ENCODE peak calls at places on chromosomes 2 and 18, in eight cellular contexts. P, C, U, R, M, W, E and O are unnamed samples.

GRCh38 chr2:9552491-9553178 is 3.0 kb downstream of the ADAM17 start:
- DNase-seq in R (no peak), M (no peak), U (no peak), W (no peak), E (no peak), C (peak; percentile 78), P (no peak), O (no peak)

GRCh38 chr2:203002054-203002821 is 12.4 kb upstream of the NBEAL1 start:
- DNase-seq in R (no peak), C (peak; percentile 24), W (no peak), P (no peak), E (no peak), U (no peak), M (no peak), O (no peak)

GRCh38 chr2:127025357-127026062 is 81.4 kb downstream of the BIN1 start:
- DNase-seq in U (peak; percentile 48), W (no peak), R (no peak), C (peak; percentile 90), M (peak; percentile 63), P (no peak), E (peak; percentile 59), O (no peak)

GRCh38 chr2:38090928-38091327 is 15.0 kb upstream of the CYP1B1 start:
- DNase-seq in R (no peak), W (no peak), U (no peak), M (no peak), P (no peak), E (no peak), C (no peak), O (no peak)

GRCh38 chr2:119196301-119197124 is 27.1 kb upstream of the STEAP3 start:
- DNase-seq in E (no peak), P (no peak), C (no peak), R (no peak), U (no peak), W (no peak), M (no peak), O (no peak)

GRCh38 chr2:9255416-9255815 is 48.8 kb downstream of the ASAP2 start:
- DNase-seq in C (no peak), W (no peak), R (no peak), P (no peak), U (no peak), M (no peak), E (no peak), O (no peak)

GRCh38 chr2:191148766-191149165 is 2.0 kb downstream of the STAT4 start:
- DNase-seq in W (no peak), P (no peak), R (no peak), M (no peak), U (no peak), E (no peak), C (no peak), O (no peak)

GRCh38 chr18:79511271-79511670 is 115.5 kb downstream of the NFATC1 start:
- DNase-seq in U (peak; percentile 20), R (no peak), M (peak; percentile 6), C (no peak), W (peak; percentile 28), P (no peak), E (peak; percentile 15), O (no peak)

GRCh38 chr18:13223341-13224148 is 5.0 kb downstream of the LDLRAD4 start:
- DNase-seq in R (no peak), W (no peak), E (no peak), M (no peak), U (no peak), P (no peak), C (no peak), O (peak; percentile 86)

GRCh38 chr2:151287513-151288250 is 1.8 kb downstream of the NMI start:
- DNase-seq in M (no peak), R (no peak), W (no peak), P (no peak), E (no peak), U (no peak), C (no peak), O (no peak)
- TF ChIP-seq POLR2A in M (no peak), R (no peak), W (no peak), P (no peak), E (no peak), U (no peak), C (no peak), O (no peak)

DNA sequence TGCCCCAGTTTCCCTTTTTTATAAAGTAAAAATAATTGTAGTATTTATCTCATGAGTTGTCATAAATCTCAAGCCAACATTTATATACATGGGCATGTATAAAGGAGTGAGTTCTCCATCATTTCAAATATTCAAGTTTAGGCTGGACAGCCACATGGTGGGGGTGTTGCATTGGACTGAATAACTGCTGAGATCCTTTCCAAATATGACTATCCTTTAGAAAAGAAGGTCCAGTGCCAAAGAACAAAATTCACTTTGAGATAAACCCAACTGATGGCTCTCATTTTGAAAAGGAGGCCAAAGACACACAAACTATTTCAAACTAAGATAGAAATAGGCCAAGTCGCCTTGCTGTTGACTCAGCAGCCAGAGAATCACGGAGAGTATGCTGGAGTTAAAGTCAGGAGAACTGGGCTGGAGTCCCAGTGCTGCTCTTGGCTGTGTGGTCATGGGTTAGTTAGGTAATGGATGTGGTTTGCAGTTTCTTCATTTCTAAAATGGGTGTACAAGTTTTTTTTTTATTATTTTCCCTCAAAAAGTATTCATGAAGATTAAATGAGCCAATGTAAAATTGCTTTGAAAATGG is 204.4 kb upstream of the LRATD1 start:
- DNase-seq in C (no peak), W (no peak), R (peak; percentile 19), E (no peak), P (no peak), M (peak; percentile 12), U (no peak), O (peak; percentile 41)
- TF ChIP-seq CTCF in C (no peak), W (peak; percentile 16), R (no peak), E (peak; percentile 39), P (no peak), M (peak; percentile 16), U (no peak), O (no peak)

GRCh38 chr2:27493948-27494283 is 1.1 kb downstream of the FNDC4 start:
- DNase-seq in E (no peak), M (no peak), W (no peak), C (no peak), U (no peak), R (no peak), P (no peak), O (peak; percentile 82)

GRCh38 chr2:27489118-27489497 is 435 bp downstream of the IFT172 start:
- DNase-seq in R (no peak), W (no peak), U (peak; percentile 26), M (no peak), P (no peak), E (no peak), C (peak; percentile 46), O (no peak)

GRCh38 chr2:27492557-27492956 is 2.4 kb downstream of the FNDC4 start:
- DNase-seq in M (peak; percentile 25), C (no peak), E (no peak), P (no peak), R (no peak), U (no peak), W (no peak), O (peak; percentile 58)

GRCh38 chr2:27485496-27485895 is 4.0 kb downstream of the IFT172 start:
- DNase-seq in R (no peak), W (no peak), M (no peak), P (no peak), U (no peak), C (no peak), E (no peak), O (no peak)

DNA sequence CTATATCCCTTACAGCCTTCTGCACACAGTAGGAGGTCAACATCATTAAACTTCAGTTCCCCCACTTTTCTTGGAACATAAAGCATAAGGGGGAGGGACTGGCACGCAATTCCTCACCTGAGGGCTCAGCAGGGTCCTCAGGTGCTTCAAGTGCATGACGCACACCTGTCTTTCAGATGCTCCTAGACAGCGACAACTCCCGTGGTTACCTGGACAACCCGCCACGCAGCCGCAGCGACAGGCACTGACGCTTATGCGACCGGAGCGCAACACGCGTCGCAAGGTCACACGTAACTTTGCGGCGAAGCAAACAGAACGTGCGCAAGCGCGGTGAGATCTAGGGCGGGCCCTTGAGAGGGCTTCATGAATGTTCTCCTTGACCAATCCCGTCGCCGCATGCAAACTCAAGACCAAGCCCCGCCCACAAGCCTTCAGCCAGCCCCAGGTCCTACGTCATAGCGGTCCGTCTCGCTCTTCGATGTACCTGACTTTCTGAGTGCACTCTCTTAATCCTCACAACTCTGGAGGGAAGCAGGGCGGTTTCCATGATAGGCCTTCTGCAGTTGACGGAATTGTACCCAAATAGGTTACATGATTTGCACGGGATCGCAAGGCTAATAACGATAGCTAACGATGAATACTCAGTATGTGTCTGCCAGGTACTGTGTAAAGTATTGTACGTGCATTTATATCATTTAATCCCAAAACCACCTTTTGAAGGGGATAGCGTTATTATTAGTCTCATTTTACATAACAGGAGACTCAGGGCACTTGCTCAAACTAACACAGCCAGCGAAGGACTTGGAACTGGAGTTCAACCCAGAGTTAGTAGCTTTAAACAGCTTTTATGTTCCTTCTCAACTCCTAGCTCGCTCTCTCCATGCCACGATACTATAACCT is at the start of gene IFT172:
- DNase-seq in C (peak; percentile 100), W (peak; percentile 100), U (peak; percentile 98), E (peak; percentile 100), M (peak; percentile 100), P (peak; percentile 96), R (peak; percentile 100), O (peak; percentile 100)
- TF ChIP-seq POLR2A in C (peak; percentile 38), W (peak; percentile 82), U (peak; percentile 79), E (no peak), M (peak; percentile 94), P (no peak), R (peak; percentile 83), O (no peak)

GRCh38 chr2:182868049-182868422 is 1.6 kb upstream of the FRZB start:
- DNase-seq in U (no peak), E (no peak), C (no peak), R (no peak), W (no peak), P (no peak), M (no peak), O (no peak)
- TF ChIP-seq CTCF in U (no peak), E (no peak), C (no peak), R (no peak), W (no peak), P (no peak), M (no peak), O (no peak)

DNA sequence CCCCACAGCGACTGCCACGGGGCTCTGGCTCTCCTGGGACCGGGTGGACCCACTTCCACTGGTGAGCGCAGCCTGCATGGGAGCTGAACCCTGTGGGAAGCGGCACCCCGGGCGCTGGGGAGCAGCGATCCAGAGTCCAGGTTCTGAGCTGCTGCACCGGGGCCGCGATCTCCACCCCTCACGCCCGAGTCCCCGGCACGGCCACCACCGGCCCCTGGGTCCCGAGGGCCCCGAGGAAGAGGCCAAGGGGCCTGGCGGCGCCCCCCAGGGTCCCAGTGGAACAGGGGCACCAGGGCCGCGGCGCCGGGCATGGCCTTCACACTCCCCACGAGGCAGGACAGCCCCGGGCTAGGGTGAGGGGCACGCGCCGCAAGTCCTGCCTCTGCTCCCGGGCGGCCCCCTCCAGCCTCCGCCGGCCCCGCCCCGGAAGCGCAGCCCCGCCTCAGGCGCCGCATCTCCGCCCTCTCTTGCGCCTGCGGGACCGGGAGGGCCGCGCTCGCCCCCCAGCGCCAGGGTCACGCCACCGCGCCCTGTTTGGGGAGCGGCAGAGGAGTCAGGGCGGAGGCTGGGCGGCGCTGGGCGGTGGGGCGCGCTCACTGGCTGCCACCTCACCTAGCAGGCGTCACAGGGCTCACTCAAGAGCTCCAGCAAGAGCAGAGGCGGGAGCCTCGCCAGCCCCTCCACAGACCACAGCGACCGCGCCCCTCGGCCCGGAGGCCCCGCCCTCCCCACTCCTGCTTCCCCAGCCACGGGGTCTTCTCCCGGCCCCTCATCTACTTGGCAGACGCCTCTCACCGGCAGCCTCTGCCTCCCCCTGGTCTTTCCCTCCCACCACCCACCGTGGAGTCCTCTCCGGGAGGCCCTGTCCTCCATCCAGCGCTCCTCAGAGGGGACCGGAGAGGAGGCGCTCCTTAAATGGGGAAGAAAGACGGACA is 26.8 kb downstream of the THAP4 start:
- DNase-seq in R (peak; percentile 72), P (peak; percentile 52), C (no peak), W (peak; percentile 77), U (peak; percentile 79), M (peak; percentile 83), E (peak; percentile 84), O (peak; percentile 96)
- TF ChIP-seq POLR2A in R (peak; percentile 46), P (no peak), C (no peak), W (no peak), U (no peak), M (peak; percentile 23), E (peak; percentile 44), O (no peak)